ENCODE peak calls at places on chromosome 17, in four cellular contexts. C is K562, J is WTC11, Z is HepG2. U is an unnamed sample.
A peak's percentile ranks its signal among the peaks of the same experiment; 100 is the strongest.

GRCh38 chr17:9003355-9004131 is 17.8 kb upstream of the NTN1 start:
- DNase-seq in C (no peak), J (peak; percentile 55), Z (no peak), U (peak; percentile 35)

GRCh38 chr17:43530303-43531081 is 15.6 kb downstream of the ETV4 start:
- DNase-seq in C (peak; percentile 50), J (peak; percentile 99), Z (peak; percentile 100), U (no peak)

GRCh38 chr17:58671969-58672368 is 19.9 kb downstream of the TEX14 start:
- DNase-seq in C (no peak), J (peak; percentile 24), Z (no peak), U (no peak)

GRCh38 chr17:4232168-4232813 is 31.5 kb downstream of the ANKFY1 start:
- DNase-seq in C (no peak), J (no peak), Z (no peak), U (no peak)

GRCh38 chr17:57597531-57598453 is 147.3 kb downstream of the CCDC182 start:
- DNase-seq in C (peak; percentile 61), J (peak; percentile 80), Z (peak; percentile 67), U (peak; percentile 82)

GRCh38 chr17:52660692-52661091 is 502.2 kb upstream of the CA10 start:
- DNase-seq in C (no peak), J (no peak), Z (no peak), U (no peak)

GRCh38 chr17:7849185-7850117 is 5.4 kb upstream of the TMEM88 start:
- DNase-seq in C (no peak), J (no peak), Z (no peak), U (no peak)

GRCh38 chr17:8264836-8265542 is 15.9 kb downstream of the PFAS start:
- DNase-seq in C (no peak), J (no peak), Z (no peak), U (no peak)

GRCh38 chr17:46178550-46179198 is 14.6 kb downstream of the KANSL1 start:
- DNase-seq in C (no peak), J (no peak), Z (no peak), U (no peak)

GRCh38 chr17:82962163-82962720 is 117.2 kb upstream of the METRNL start:
- DNase-seq in C (no peak), J (no peak), Z (no peak), U (no peak)

GRCh38 chr17:32822996-32823395 is 53.9 kb downstream of the MYO1D start:
- DNase-seq in C (no peak), J (no peak), Z (no peak), U (peak; percentile 16)
- TF ChIP-seq FOXJ3 in C (no peak), J (no peak), Z (no peak), U (no peak)

DNA sequence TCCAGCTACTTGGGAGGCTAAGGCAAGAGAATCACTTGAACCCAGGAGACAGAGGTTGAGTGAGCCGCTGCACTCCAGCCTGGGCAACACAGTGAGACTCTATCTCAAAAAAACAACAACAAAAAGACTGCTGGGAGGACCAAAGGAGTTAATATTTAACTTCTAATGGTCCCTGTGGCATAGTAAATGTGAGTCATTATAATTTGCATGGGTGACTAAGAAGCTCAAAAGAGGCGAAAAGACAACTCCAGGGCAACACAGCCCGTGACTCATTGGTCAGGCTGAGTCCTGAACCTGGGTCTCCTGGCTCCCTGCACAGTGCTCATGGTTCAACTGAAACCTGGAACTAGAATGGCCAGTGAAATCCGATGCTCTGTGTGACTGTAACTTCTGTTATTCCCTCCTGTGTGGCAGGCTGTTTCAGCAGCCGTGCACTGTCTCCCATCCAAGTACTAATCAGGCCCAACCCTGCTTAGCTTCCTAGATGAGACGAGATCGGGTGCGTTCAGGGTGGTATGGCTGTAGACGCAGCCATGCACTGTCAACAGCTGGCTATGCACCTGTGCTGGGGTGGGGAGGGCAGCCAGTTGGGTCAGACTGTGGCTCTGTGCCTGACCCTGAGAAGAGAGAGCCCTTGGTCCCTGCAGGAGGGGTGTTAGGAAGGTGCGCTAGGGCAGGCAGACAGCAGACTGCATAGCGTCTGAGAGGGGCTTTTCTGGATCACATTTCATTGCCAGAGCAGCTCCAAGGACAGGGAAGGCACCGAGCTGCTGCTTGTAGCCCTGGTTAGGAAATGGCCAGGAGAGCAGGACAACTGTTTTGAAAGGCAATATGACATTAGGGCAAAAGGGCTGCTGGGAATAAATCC is 14.5 kb upstream of the GPRC5C start:
- DNase-seq in C (no peak), J (no peak), Z (peak; percentile 89), U (no peak)
- TF ChIP-seq FOXJ3 in C (no peak), J (no peak), Z (no peak), U (no peak)

GRCh38 chr17:1229354-1229890 is 40.8 kb upstream of the BHLHA9 start:
- DNase-seq in C (peak; percentile 61), J (peak; percentile 31), Z (no peak), U (peak; percentile 75)
- TF ChIP-seq FOXJ3 in C (no peak), J (no peak), Z (no peak), U (no peak)

DNA sequence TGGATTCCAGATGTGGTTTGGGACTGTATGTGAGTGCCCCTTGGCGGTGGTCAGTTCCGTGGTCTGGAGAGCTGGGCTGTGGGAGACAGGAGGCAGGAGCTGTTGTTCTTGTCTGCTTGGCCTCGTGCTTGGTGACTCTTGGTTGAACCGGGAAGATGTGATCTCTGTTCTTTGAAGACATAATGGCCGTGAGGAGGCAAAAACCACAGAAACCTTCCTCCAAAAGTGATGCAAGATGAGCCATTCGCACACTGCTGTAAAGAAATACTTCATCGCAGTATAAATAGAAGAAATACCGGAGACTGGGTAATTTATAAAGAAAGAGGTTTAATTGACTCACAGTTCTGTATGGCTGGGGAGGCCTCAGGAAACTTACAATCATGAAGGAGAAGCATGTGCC is 128.8 kb downstream of the RAP1GAP2 start:
- DNase-seq in C (no peak), J (no peak), Z (no peak), U (no peak)
- TF ChIP-seq FOXJ3 in C (no peak), J (no peak), Z (no peak), U (no peak)

GRCh38 chr17:6162892-6163291 is 92.7 kb downstream of the WSCD1 start:
- DNase-seq in C (no peak), J (no peak), Z (no peak), U (no peak)
- TF ChIP-seq FOXJ3 in C (no peak), J (no peak), Z (no peak), U (no peak)

GRCh38 chr17:49887086-49887743 is 39.3 kb upstream of the TAC4 start:
- DNase-seq in C (no peak), J (peak; percentile 56), Z (peak; percentile 90), U (no peak)
- TF ChIP-seq FOXJ3 in C (no peak), J (no peak), Z (no peak), U (no peak)

GRCh38 chr17:66713533-66714042 is 121.3 kb upstream of the CACNG5 start:
- DNase-seq in C (no peak), J (no peak), Z (no peak), U (no peak)

GRCh38 chr17:66711936-66712335 is 123.0 kb upstream of the CACNG5 start:
- DNase-seq in C (no peak), J (no peak), Z (peak; percentile 71), U (no peak)

GRCh38 chr17:66714046-66715023 is 120.6 kb upstream of the CACNG5 start:
- DNase-seq in C (no peak), J (no peak), Z (no peak), U (no peak)

GRCh38 chr17:66711403-66711802 is 123.5 kb upstream of the CACNG5 start:
- DNase-seq in C (no peak), J (no peak), Z (no peak), U (no peak)

GRCh38 chr17:66712453-66712852 is 122.5 kb upstream of the CACNG5 start:
- DNase-seq in C (no peak), J (no peak), Z (no peak), U (no peak)
- TF ChIP-seq FOXJ3 in C (no peak), J (no peak), Z (no peak), U (no peak)